ENCODE peak calls at places on chromosomes 3 and 15, in four cellular contexts. One of them, this sample, is unnamed.

GRCh38 chr3:37593796-37594195 is 267.9 kb upstream of the CTDSPL start:
- DNase-seq in brain microvascular endothelial cell: no peak
- DNase-seq in OCI-LY7: no peak
- DNase-seq in AG09309: no peak
- DNase-seq in this sample: no peak

GRCh38 chr3:183259087-183259486 is 6.0 kb downstream of the B3GNT5 start:
- DNase-seq in brain microvascular endothelial cell: no peak
- DNase-seq in AG09309: no peak
- DNase-seq in OCI-LY7: no peak
- DNase-seq in this sample: no peak

GRCh38 chr3:188557230-188557629 is 403.3 kb downstream of the LPP start:
- DNase-seq in AG09309: no peak
- DNase-seq in brain microvascular endothelial cell: no peak
- DNase-seq in OCI-LY7: no peak
- DNase-seq in this sample: no peak

GRCh38 chr3:151210676-151211381 is 7.8 kb upstream of the GPR171 start:
- DNase-seq in AG09309: no peak
- DNase-seq in brain microvascular endothelial cell: no peak
- DNase-seq in OCI-LY7: peak; percentile 7
- DNase-seq in this sample: no peak

GRCh38 chr3:29922990-29923746 is 642.3 kb downstream of the RBMS3 start:
- DNase-seq in brain microvascular endothelial cell: peak; percentile 92
- DNase-seq in AG09309: peak; percentile 54
- DNase-seq in OCI-LY7: no peak
- DNase-seq in this sample: no peak

GRCh38 chr3:111903067-111903511 is 44.0 kb downstream of the PHLDB2 start:
- DNase-seq in brain microvascular endothelial cell: peak; percentile 82
- DNase-seq in OCI-LY7: no peak
- DNase-seq in AG09309: no peak
- DNase-seq in this sample: no peak

GRCh38 chr3:180059351-180059750 is 22.6 kb upstream of the PEX5L start:
- DNase-seq in brain microvascular endothelial cell: no peak
- DNase-seq in AG09309: peak; percentile 7
- DNase-seq in OCI-LY7: no peak
- DNase-seq in this sample: no peak

GRCh38 chr15:70049115-70049514 is 48.6 kb downstream of the TLE3 start:
- DNase-seq in brain microvascular endothelial cell: no peak
- DNase-seq in AG09309: no peak
- DNase-seq in OCI-LY7: no peak
- DNase-seq in this sample: no peak

GRCh38 chr15:67680645-67681044 is 138.1 kb downstream of the MAP2K5 start:
- DNase-seq in brain microvascular endothelial cell: no peak
- DNase-seq in OCI-LY7: peak; percentile 38
- DNase-seq in AG09309: peak; percentile 4
- DNase-seq in this sample: no peak

GRCh38 chr3:71503525-71504249 is 79.8 kb downstream of the FOXP1 start:
- DNase-seq in AG09309: peak; percentile 57
- DNase-seq in OCI-LY7: no peak
- DNase-seq in brain microvascular endothelial cell: peak; percentile 63
- DNase-seq in this sample: no peak

GRCh38 chr15:70351941-70352774 is 254.4 kb upstream of the TLE3 start:
- DNase-seq in OCI-LY7: no peak
- DNase-seq in AG09309: no peak
- DNase-seq in brain microvascular endothelial cell: no peak
- DNase-seq in this sample: no peak

GRCh38 chr3:136512391-136512790 is 239.8 kb downstream of the STAG1 start:
- DNase-seq in AG09309: peak; percentile 61
- DNase-seq in brain microvascular endothelial cell: no peak
- DNase-seq in OCI-LY7: no peak
- DNase-seq in this sample: no peak

GRCh38 chr3:10286596-10287295 is 6.0 kb downstream of the GHRL start:
- DNase-seq in OCI-LY7: peak; percentile 69
- DNase-seq in brain microvascular endothelial cell: peak; percentile 46
- DNase-seq in AG09309: peak; percentile 46
- DNase-seq in this sample: peak; percentile 9

GRCh38 chr3:159616234-159616825 is 372.3 kb upstream of the IL12A start:
- DNase-seq in OCI-LY7: no peak
- DNase-seq in brain microvascular endothelial cell: peak; percentile 65
- DNase-seq in AG09309: no peak
- DNase-seq in this sample: no peak

GRCh38 chr3:72044231-72044935 is 259.4 kb upstream of the PROK2 start:
- DNase-seq in brain microvascular endothelial cell: no peak
- DNase-seq in AG09309: no peak
- DNase-seq in OCI-LY7: no peak
- DNase-seq in this sample: no peak

GRCh38 chr15:94230886-94231727 is at the start of gene MCTP2:
- DNase-seq in AG09309: peak; percentile 62
- DNase-seq in brain microvascular endothelial cell: peak; percentile 52
- DNase-seq in OCI-LY7: peak; percentile 95
- DNase-seq in this sample: peak; percentile 100

GRCh38 chr15:48925714-48926223 is 38.0 kb downstream of the SHC4 start:
- DNase-seq in AG09309: no peak
- DNase-seq in brain microvascular endothelial cell: peak; percentile 89
- DNase-seq in OCI-LY7: no peak
- DNase-seq in this sample: no peak

GRCh38 chr3:26596325-26596724 is 26.2 kb upstream of the LRRC3B start:
- DNase-seq in OCI-LY7: no peak
- DNase-seq in brain microvascular endothelial cell: no peak
- DNase-seq in AG09309: no peak
- DNase-seq in this sample: no peak

GRCh38 chr15:39025331-39025730 is 460.7 kb upstream of the RASGRP1 start:
- DNase-seq in AG09309: peak; percentile 67
- DNase-seq in OCI-LY7: no peak
- DNase-seq in brain microvascular endothelial cell: no peak
- DNase-seq in this sample: no peak

GRCh38 chr15:100809151-100809550 is 70.5 kb upstream of the ALDH1A3 start:
- DNase-seq in OCI-LY7: no peak
- DNase-seq in brain microvascular endothelial cell: no peak
- DNase-seq in AG09309: no peak
- DNase-seq in this sample: no peak